ENCODE peak calls at places on chromosomes 5 and 9, in seven cellular contexts. R is esophagus squamous epithelium, Y is BE2C, L is left ventricle myocardium inferior, K is gastrocnemius medialis, W is psoas muscle, O is BJ. X is an unnamed sample.

GRCh38 chr9:35353731-35354365 is 136.1 kb upstream of the RUSC2 start:
- DNase-seq in R (no peak), Y (no peak), L (no peak), K (no peak), W (no peak), O (peak; percentile 65), X (peak; percentile 37)

GRCh38 chr9:129141066-129142041 is 30.1 kb downstream of the PTPA start:
- DNase-seq in R (no peak), Y (no peak), L (peak; percentile 69), K (peak; percentile 66), W (peak; percentile 70), O (peak; percentile 81), X (peak; percentile 83)

GRCh38 chr9:113941056-113941455 is 64.9 kb downstream of the ZNF618 start:
- DNase-seq in R (no peak), Y (no peak), L (no peak), K (no peak), W (no peak), O (no peak), X (no peak)

GRCh38 chr5:16639206-16639605 is 22.4 kb upstream of the RETREG1 start:
- DNase-seq in R (no peak), Y (no peak), L (no peak), K (no peak), W (no peak), O (no peak), X (no peak)

GRCh38 chr5:139638736-139639618 is 9.2 kb upstream of the CXXC5 start:
- DNase-seq in R (no peak), Y (peak; percentile 82), L (no peak), K (peak; percentile 25), W (peak; percentile 52), O (no peak), X (no peak)

GRCh38 chr5:141913560-141913959 is 10.1 kb upstream of the DELE1 start:
- DNase-seq in R (no peak), Y (no peak), L (no peak), K (no peak), W (no peak), O (no peak), X (no peak)

GRCh38 chr5:138649775-138650174 is 74.6 kb upstream of the HSPA9 start:
- DNase-seq in R (no peak), Y (peak; percentile 59), L (no peak), K (no peak), W (no peak), O (no peak), X (no peak)

GRCh38 chr5:174311531-174312269 is 266.2 kb downstream of the NSG2 start:
- DNase-seq in R (no peak), Y (peak; percentile 92), L (peak; percentile 67), K (peak; percentile 41), W (peak; percentile 82), O (no peak), X (no peak)

GRCh38 chr5:153523831-153524230 is 33.4 kb downstream of the GRIA1 start:
- DNase-seq in R (no peak), Y (no peak), L (peak; percentile 21), K (no peak), W (no peak), O (no peak), X (peak; percentile 45)

GRCh38 chr9:112061152-112061740 is 113.9 kb downstream of the SUSD1 start:
- DNase-seq in R (peak; percentile 36), Y (peak; percentile 15), L (peak; percentile 44), K (peak; percentile 46), W (peak; percentile 58), O (peak; percentile 87), X (peak; percentile 89)

GRCh38 chr5:32030686-32031478 is 143.2 kb downstream of the GOLPH3 start:
- DNase-seq in R (no peak), Y (no peak), L (no peak), K (no peak), W (no peak), O (no peak), X (no peak)

GRCh38 chr5:108521011-108521700 is 139.3 kb upstream of the FBXL17 start:
- DNase-seq in R (no peak), Y (no peak), L (no peak), K (no peak), W (no peak), O (no peak), X (no peak)

GRCh38 chr9:128916204-128916603 is 4.6 kb upstream of the PHYHD1 start:
- DNase-seq in R (no peak), Y (no peak), L (no peak), K (peak; percentile 59), W (peak; percentile 84), O (no peak), X (no peak)

GRCh38 chr5:100826133-100826532 is 76.9 kb downstream of the ST8SIA4 start:
- DNase-seq in R (no peak), Y (no peak), L (no peak), K (no peak), W (no peak), O (no peak), X (no peak)

GRCh38 chr5:107403561-107403960 is 267.2 kb downstream of the EFNA5 start:
- DNase-seq in R (no peak), Y (no peak), L (no peak), K (no peak), W (no peak), O (no peak), X (no peak)

GRCh38 chr9:96158147-96158546 is 143.8 kb downstream of the HSD17B3 start:
- DNase-seq in R (no peak), Y (no peak), L (no peak), K (no peak), W (no peak), O (no peak), X (no peak)

GRCh38 chr9:89576404-89576824 is 28.4 kb upstream of the GADD45G start:
- DNase-seq in R (no peak), Y (no peak), L (no peak), K (no peak), W (no peak), O (no peak), X (no peak)

GRCh38 chr5:143717400-143717799 is 94.6 kb upstream of the HMHB1 start:
- DNase-seq in R (no peak), Y (no peak), L (no peak), K (no peak), W (no peak), O (peak; percentile 67), X (peak; percentile 82)

GRCh38 chr5:64019746-64020145 is 57.5 kb upstream of the HTR1A start:
- DNase-seq in R (no peak), Y (no peak), L (no peak), K (no peak), W (no peak), O (no peak), X (no peak)
- TF ChIP-seq CTCF in R (no peak), Y (no peak), L (no peak), K (no peak), W (no peak), O (no peak), X (no peak)

DNA sequence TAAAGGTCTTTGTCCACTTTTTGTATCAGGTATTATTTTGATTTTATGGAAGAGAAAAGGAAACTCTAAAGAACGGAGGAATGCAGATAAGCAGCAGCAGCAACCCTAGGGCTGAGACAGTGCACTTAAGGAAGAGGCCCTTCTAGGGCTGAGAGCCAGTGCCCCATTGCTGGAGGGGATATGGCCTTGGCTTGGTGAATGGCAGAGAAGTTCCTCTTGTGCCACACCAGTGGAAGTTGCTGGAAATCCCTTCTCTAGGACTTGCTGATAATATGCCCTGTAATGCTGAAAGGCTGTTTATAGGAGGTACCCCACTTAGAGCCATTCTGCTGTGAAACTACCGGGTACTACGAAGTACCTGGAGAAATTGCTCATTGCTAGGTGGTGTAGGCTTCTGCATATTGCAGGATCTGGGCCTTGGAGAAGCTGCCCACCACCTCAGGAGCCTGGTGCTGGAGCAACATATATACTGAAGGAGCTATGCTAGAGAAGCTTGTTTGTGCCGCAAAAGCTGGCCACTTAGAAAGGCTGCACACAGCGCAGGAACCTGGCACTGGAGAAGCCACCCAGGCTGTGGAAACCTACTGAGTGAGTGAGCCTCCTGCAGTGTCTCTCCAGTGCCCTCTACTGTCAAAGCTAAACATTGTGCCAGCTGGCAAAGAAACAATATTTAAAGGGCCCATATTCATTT is 9.6 kb upstream of the UBTD2 start:
- DNase-seq in R (no peak), Y (peak; percentile 78), L (peak; percentile 38), K (peak; percentile 71), W (peak; percentile 71), O (no peak), X (no peak)
- H3K4me3 ChIP-seq in R (no peak overlapping the region), Y (no peak overlapping the region), L (no peak overlapping the region), K (no peak overlapping the region), W (no peak overlapping the region), O (no peak overlapping the region), X (no peak overlapping the region)

GRCh38 chr5:14644623-14645237 is 19.8 kb upstream of the OTULIN start:
- DNase-seq in R (no peak), Y (no peak), L (no peak), K (no peak), W (no peak), O (no peak), X (no peak)

GRCh38 chr5:14635656-14636055 is 28.9 kb upstream of the OTULIN start:
- DNase-seq in R (no peak), Y (no peak), L (no peak), K (no peak), W (no peak), O (no peak), X (no peak)

GRCh38 chr5:14640765-14641164 is 23.8 kb upstream of the OTULIN start:
- DNase-seq in R (no peak), Y (no peak), L (no peak), K (no peak), W (no peak), O (no peak), X (no peak)
- TF ChIP-seq CTCF in R (no peak), Y (no peak), L (no peak), K (no peak), W (no peak), O (no peak), X (no peak)

GRCh38 chr9:116465591-116466288 is 221.4 kb upstream of the TRIM32 start:
- DNase-seq in R (no peak), Y (no peak), L (no peak), K (no peak), W (no peak), O (no peak), X (no peak)
- H3K4me3 ChIP-seq in R (no peak overlapping the region), Y (no peak overlapping the region), L (no peak overlapping the region), K (no peak overlapping the region), W (no peak overlapping the region), O (no peak overlapping the region), X (no peak overlapping the region)

GRCh38 chr5:27129926-27130325 is 91.5 kb upstream of the CDH9 start:
- DNase-seq in R (no peak), Y (no peak), L (no peak), K (no peak), W (no peak), O (no peak), X (no peak)

GRCh38 chr5:27130587-27130986 is 92.2 kb upstream of the CDH9 start:
- DNase-seq in R (no peak), Y (no peak), L (no peak), K (no peak), W (no peak), O (no peak), X (no peak)

GRCh38 chr5:27125856-27126255 is 87.5 kb upstream of the CDH9 start:
- DNase-seq in R (no peak), Y (no peak), L (no peak), K (no peak), W (no peak), O (no peak), X (no peak)

GRCh38 chr5:27124590-27124989 is 86.2 kb upstream of the CDH9 start:
- DNase-seq in R (no peak), Y (peak; percentile 53), L (no peak), K (no peak), W (no peak), O (no peak), X (no peak)
- TF ChIP-seq CTCF in R (no peak), Y (peak; percentile 75), L (peak; percentile 50), K (no peak), W (no peak), O (no peak), X (peak; percentile 29)